ENCODE peak calls at places on chromosomes 11 and 22, in nine cellular contexts. S, W, O, I, L, A, U, R and M are unnamed samples.

GRCh38 chr22:30754971-30755759 is 60.5 kb downstream of the OSBP2 start:
- DNase-seq in S (peak; percentile 50), W (no peak), O (peak; percentile 72), I (peak; percentile 9), L (peak; percentile 25), A (peak; percentile 73), U (peak; percentile 89), R (peak; percentile 79), M (peak; percentile 77)

GRCh38 chr11:36326524-36327419 is 30.7 kb downstream of the PRR5L start:
- DNase-seq in S (no peak), W (no peak), O (no peak), I (no peak), L (no peak), A (no peak), U (no peak), R (no peak), M (no peak)

GRCh38 chr11:19921976-19922688 is 209.5 kb downstream of the NAV2 start:
- DNase-seq in S (no peak), W (no peak), O (no peak), I (no peak), L (no peak), A (no peak), U (no peak), R (no peak), M (no peak)

GRCh38 chr22:41801147-41801819 is 804 bp downstream of the CCDC134 start:
- DNase-seq in S (no peak), W (no peak), O (no peak), I (no peak), L (no peak), A (no peak), U (no peak), R (no peak), M (no peak)

GRCh38 chr11:46122955-46123354 is 1.7 kb upstream of the PHF21A start:
- DNase-seq in S (no peak), W (no peak), O (no peak), I (no peak), L (no peak), A (peak; percentile 31), U (peak; percentile 39), R (peak; percentile 52), M (no peak)

GRCh38 chr11:76823481-76824028 is 37.2 kb upstream of the ACER3 start:
- DNase-seq in S (peak; percentile 46), W (no peak), O (no peak), I (no peak), L (peak; percentile 81), A (peak; percentile 96), U (no peak), R (peak; percentile 56), M (no peak)

GRCh38 chr11:14248577-14248976 is 110.4 kb downstream of the RRAS2 start:
- DNase-seq in S (no peak), W (peak; percentile 35), O (peak; percentile 76), I (no peak), L (no peak), A (no peak), U (no peak), R (no peak), M (no peak)

GRCh38 chr11:36015806-36016205 is 71.9 kb downstream of the LDLRAD3 start:
- DNase-seq in S (no peak), W (peak; percentile 25), O (peak; percentile 68), I (no peak), L (no peak), A (no peak), U (peak; percentile 42), R (no peak), M (no peak)

GRCh38 chr11:46489668-46490560 is 98.3 kb upstream of the CHRM4 start:
- DNase-seq in S (peak; percentile 80), W (no peak), O (no peak), I (peak; percentile 12), L (no peak), A (peak; percentile 61), U (peak; percentile 67), R (peak; percentile 56), M (no peak)

GRCh38 chr11:57224537-57224936 is 12.5 kb downstream of the APLNR start:
- DNase-seq in S (no peak), W (no peak), O (no peak), I (no peak), L (no peak), A (peak; percentile 70), U (no peak), R (no peak), M (no peak)

GRCh38 chr11:117716652-117717440 is 80.2 kb downstream of the DSCAML1 start:
- DNase-seq in S (no peak), W (no peak), O (no peak), I (no peak), L (no peak), A (no peak), U (no peak), R (no peak), M (no peak)

GRCh38 chr11:62145261-62145871 is 21.6 kb downstream of the INCENP start:
- DNase-seq in S (no peak), W (no peak), O (no peak), I (no peak), L (no peak), A (no peak), U (no peak), R (no peak), M (no peak)

GRCh38 chr22:39029227-39029626 is 8.3 kb downstream of the APOBEC3D start:
- DNase-seq in S (no peak), W (no peak), O (no peak), I (no peak), L (no peak), A (no peak), U (no peak), R (no peak), M (no peak)

GRCh38 chr22:27223317-27224177 is 566.2 kb downstream of the MIAT start:
- DNase-seq in S (no peak), W (no peak), O (no peak), I (no peak), L (no peak), A (peak; percentile 34), U (peak; percentile 51), R (peak; percentile 90), M (no peak)

GRCh38 chr11:65478411-65479183 is 20.2 kb upstream of the MALAT1 start:
- DNase-seq in S (no peak), W (no peak), O (no peak), I (no peak), L (no peak), A (no peak), U (peak; percentile 53), R (peak; percentile 61), M (no peak)

GRCh38 chr11:72075109-72075508 is 5.2 kb downstream of the NUMA1 start:
- DNase-seq in S (peak; percentile 90), W (no peak), O (no peak), I (no peak), L (no peak), A (no peak), U (no peak), R (no peak), M (no peak)

GRCh38 chr11:33835143-33835878 is 56.6 kb downstream of the LMO2 start:
- DNase-seq in S (peak; percentile 64), W (no peak), O (peak; percentile 46), I (no peak), L (peak; percentile 21), A (peak; percentile 68), U (peak; percentile 75), R (peak; percentile 72), M (no peak)

GRCh38 chr11:126336646-126337045 is 18.8 kb upstream of the ST3GAL4 start:
- DNase-seq in S (peak; percentile 10), W (no peak), O (no peak), I (no peak), L (no peak), A (no peak), U (no peak), R (no peak), M (no peak)

GRCh38 chr11:35906681-35907080 is 37.2 kb upstream of the LDLRAD3 start:
- DNase-seq in S (no peak), W (no peak), O (no peak), I (no peak), L (no peak), A (no peak), U (no peak), R (no peak), M (no peak)

GRCh38 chr11:129374081-129374992 is 1.3 kb upstream of the BARX2 start:
- DNase-seq in S (no peak), W (no peak), O (no peak), I (no peak), L (no peak), A (no peak), U (peak; percentile 10), R (no peak), M (peak; percentile 16)

GRCh38 chr11:4019891-4020290 is 74.7 kb upstream of the RRM1 start:
- DNase-seq in S (no peak), W (no peak), O (no peak), I (no peak), L (no peak), A (no peak), U (no peak), R (no peak), M (no peak)

GRCh38 chr11:47915407-47916137 is 64.8 kb upstream of the PTPRJ start:
- DNase-seq in S (no peak), W (no peak), O (no peak), I (no peak), L (no peak), A (no peak), U (no peak), R (no peak), M (no peak)

GRCh38 chr22:27412866-27413445 is 388.6 kb downstream of the MN1 start:
- DNase-seq in S (no peak), W (no peak), O (no peak), I (no peak), L (peak; percentile 86), A (peak; percentile 95), U (no peak), R (no peak), M (no peak)

GRCh38 chr22:24554316-24555159 is at the start of gene GUCD1:
- DNase-seq in S (peak; percentile 31), W (no peak), O (no peak), I (no peak), L (no peak), A (peak; percentile 18), U (peak; percentile 61), R (peak; percentile 27), M (no peak)

GRCh38 chr11:110182886-110183285 is 89.7 kb downstream of the ZC3H12C start:
- DNase-seq in S (no peak), W (no peak), O (no peak), I (no peak), L (peak; percentile 52), A (peak; percentile 91), U (peak; percentile 42), R (peak; percentile 54), M (no peak)

GRCh38 chr11:34449013-34449412 is 10.3 kb downstream of the CAT start:
- DNase-seq in S (peak; percentile 47), W (no peak), O (no peak), I (no peak), L (no peak), A (no peak), U (no peak), R (peak; percentile 54), M (no peak)

GRCh38 chr11:102780491-102780918 is at the start of gene MMP10:
- DNase-seq in S (peak; percentile 72), W (no peak), O (no peak), I (no peak), L (peak; percentile 86), A (peak; percentile 98), U (peak; percentile 55), R (peak; percentile 72), M (no peak)

GRCh38 chr11:66409226-66409625 is 11.6 kb upstream of the NPAS4 start:
- DNase-seq in S (no peak), W (no peak), O (no peak), I (no peak), L (no peak), A (no peak), U (no peak), R (no peak), M (no peak)

GRCh38 chr11:131763193-131763890 is 392.9 kb downstream of the NTM start:
- DNase-seq in S (no peak), W (no peak), O (no peak), I (no peak), L (no peak), A (no peak), U (peak; percentile 42), R (no peak), M (no peak)

GRCh38 chr11:102467080-102467708 is 14.6 kb upstream of the TMEM123 start:
- DNase-seq in S (no peak), W (no peak), O (no peak), I (no peak), L (no peak), A (peak; percentile 81), U (no peak), R (no peak), M (no peak)

GRCh38 chr11:79007811-79008294 is 433.0 kb downstream of the TENM4 start:
- DNase-seq in S (no peak), W (no peak), O (no peak), I (no peak), L (no peak), A (no peak), U (no peak), R (peak; percentile 51), M (no peak)